ENCODE peak calls at places on chromosomes 1 and 21, in nine cellular contexts. T, H, M, U, W, S, Y, B and C are unnamed samples.
A peak's percentile ranks its signal among the peaks of the same experiment; 100 is the strongest.

GRCh38 chr1:117565083-117565556 is 40.7 kb upstream of the TENT5C start:
- DNase-seq in T (no peak), S (no peak), U (no peak), M (no peak), W (no peak), Y (no peak), H (no peak), B (no peak), C (peak; percentile 29)

GRCh38 chr1:30639881-30640452 is 83.4 kb downstream of the MATN1 start:
- DNase-seq in U (no peak), B (peak; percentile 38), W (no peak), M (no peak), H (no peak), T (no peak), S (no peak), Y (no peak), C (no peak)

GRCh38 chr1:48492392-48492791 is 20.4 kb upstream of the SPATA6 start:
- DNase-seq in W (no peak), Y (no peak), S (peak; percentile 24), T (no peak), H (no peak), B (no peak), M (no peak), U (no peak), C (no peak)

GRCh38 chr1:30830537-30830936 is 73.0 kb upstream of the LAPTM5 start:
- DNase-seq in Y (no peak), W (no peak), M (no peak), H (no peak), T (no peak), S (no peak), B (no peak), U (no peak), C (no peak)

GRCh38 chr1:186082235-186082937 is 292.7 kb downstream of the TPR start:
- DNase-seq in T (peak; percentile 77), U (peak; percentile 84), W (no peak), Y (peak; percentile 35), H (peak; percentile 27), S (peak; percentile 86), M (peak; percentile 93), B (peak; percentile 87), C (no peak)

GRCh38 chr21:45377866-45378257 is 27.1 kb upstream of the COL18A1 start:
- DNase-seq in B (peak; percentile 15), S (no peak), M (no peak), U (no peak), T (no peak), W (no peak), Y (no peak), H (no peak), C (no peak)

GRCh38 chr1:9840176-9840575 is 16.4 kb upstream of the CLSTN1 start:
- DNase-seq in T (no peak), S (no peak), W (no peak), Y (no peak), U (no peak), M (no peak), B (no peak), H (no peak), C (peak; percentile 87)

GRCh38 chr1:178055779-178056471 is 38.0 kb upstream of the RASAL2 start:
- DNase-seq in B (no peak), W (no peak), S (peak; percentile 34), Y (peak; percentile 37), T (no peak), H (no peak), M (no peak), U (no peak), C (no peak)

GRCh38 chr1:184752656-184753055 is 2.0 kb downstream of the EDEM3 start:
- DNase-seq in T (no peak), S (no peak), M (no peak), W (no peak), H (no peak), Y (no peak), B (no peak), U (no peak), C (no peak)

GRCh38 chr21:26473471-26473870 is 99.6 kb downstream of the CYYR1 start:
- DNase-seq in Y (no peak), S (no peak), U (no peak), H (no peak), B (no peak), T (no peak), M (no peak), W (no peak), C (no peak)

GRCh38 chr1:179779645-179780272 is 36.7 kb downstream of the FAM163A start:
- DNase-seq in U (no peak), M (no peak), Y (no peak), W (no peak), T (no peak), S (peak; percentile 74), H (peak; percentile 56), B (no peak), C (no peak)

GRCh38 chr1:59076612-59077011 is 220.3 kb upstream of the FGGY start:
- DNase-seq in Y (no peak), B (no peak), T (no peak), W (no peak), M (no peak), U (no peak), H (no peak), S (peak; percentile 42), C (no peak)

GRCh38 chr1:165434264-165434663 is 10.7 kb downstream of the RXRG start:
- DNase-seq in Y (no peak), W (no peak), B (no peak), T (no peak), H (no peak), U (no peak), S (no peak), M (no peak), C (peak; percentile 20)

GRCh38 chr21:32717851-32718316 is 9.9 kb downstream of the SYNJ1 start:
- DNase-seq in W (no peak), U (peak; percentile 63), T (no peak), H (no peak), B (no peak), M (no peak), Y (no peak), S (peak; percentile 8), C (no peak)

GRCh38 chr1:218164111-218164929 is 120.8 kb upstream of the RRP15 start:
- DNase-seq in W (no peak), H (peak; percentile 19), M (no peak), B (peak; percentile 65), S (peak; percentile 38), U (no peak), T (peak; percentile 55), Y (no peak), C (no peak)

GRCh38 chr1:33709780-33710713 is 153.8 kb upstream of the HMGB4 start:
- DNase-seq in T (no peak), W (no peak), Y (no peak), S (no peak), B (no peak), M (peak; percentile 37), H (no peak), U (no peak), C (peak; percentile 40)

GRCh38 chr1:166950156-166950555 is 25.2 kb downstream of the ILDR2 start:
- DNase-seq in W (no peak), S (no peak), M (peak; percentile 88), Y (no peak), U (no peak), H (no peak), B (no peak), T (no peak), C (no peak)

GRCh38 chr21:34530264-34530663 is 18.3 kb upstream of the KCNE1 start:
- DNase-seq in B (no peak), U (no peak), S (peak; percentile 69), W (no peak), M (no peak), T (no peak), Y (no peak), H (no peak), C (no peak)

GRCh38 chr1:41350055-41350378 is 11.2 kb upstream of the FOXO6 start:
- DNase-seq in S (no peak), T (no peak), Y (no peak), U (no peak), B (no peak), W (no peak), M (no peak), H (no peak), C (no peak)

GRCh38 chr1:164092603-164093353 is 466.2 kb upstream of the PBX1 start:
- DNase-seq in M (no peak), Y (no peak), U (no peak), S (peak; percentile 27), H (no peak), T (no peak), B (no peak), W (no peak), C (no peak)

GRCh38 chr1:207404849-207405525 is 49.1 kb upstream of the CR2 start:
- DNase-seq in M (no peak), T (no peak), W (no peak), U (peak; percentile 24), H (no peak), B (no peak), S (peak; percentile 83), Y (peak; percentile 65), C (no peak)

GRCh38 chr21:39030127-39030884 is 152.9 kb downstream of the PSMG1 start:
- DNase-seq in U (no peak), Y (no peak), S (no peak), T (no peak), W (no peak), B (no peak), M (no peak), H (no peak), C (no peak)

DNA sequence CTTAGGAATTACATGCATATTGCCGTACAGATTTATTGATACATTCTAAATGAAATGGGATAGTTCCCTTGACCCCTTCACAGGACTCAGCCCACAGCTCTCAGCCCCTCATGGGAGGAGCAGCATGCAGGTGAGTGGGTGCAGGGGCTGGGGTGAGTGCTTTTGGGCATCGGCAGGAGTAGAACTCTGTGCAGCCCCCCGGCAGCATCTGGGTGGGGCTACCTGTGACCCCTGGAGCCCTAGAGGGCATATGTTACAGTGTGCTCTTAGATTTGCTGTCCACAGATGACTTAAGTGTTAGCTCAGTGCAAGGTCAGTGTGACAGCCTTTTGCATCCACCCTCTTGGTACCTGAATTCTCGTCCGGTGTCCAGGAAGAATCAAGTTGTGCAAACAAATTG is 120.3 kb downstream of the GALNT2 start:
- DNase-seq in U (no peak), M (no peak), H (no peak), W (no peak), S (no peak), T (no peak), B (no peak), Y (no peak), C (no peak)
- TF ChIP-seq CTCF in U (no peak), M (no peak), H (no peak), W (no peak), S (no peak), T (no peak), B (no peak), Y (no peak), C (no peak)

GRCh38 chr1:21229246-21230000 is 52.7 kb upstream of the EIF4G3 start:
- DNase-seq in Y (no peak), B (no peak), W (no peak), M (no peak), U (no peak), T (no peak), S (peak; percentile 69), H (no peak), C (no peak)
- H3K27ac ChIP-seq in Y (no peak overlapping the region), B (no peak overlapping the region), W (no peak overlapping the region), M (no peak overlapping the region), U (no peak overlapping the region), T (no peak overlapping the region), S (no peak overlapping the region), H (no peak overlapping the region), C (no peak overlapping the region)

GRCh38 chr1:64961923-64962322 is 4.4 kb downstream of the JAK1 start:
- DNase-seq in Y (no peak), W (no peak), H (no peak), T (no peak), B (no peak), S (no peak), U (no peak), M (no peak), C (no peak)
- TF ChIP-seq CTCF in Y (no peak), W (no peak), H (no peak), T (no peak), B (no peak), S (no peak), U (no peak), M (no peak), C (no peak)

GRCh38 chr1:212629450-212630158 is 21.0 kb downstream of the ATF3 start:
- DNase-seq in T (no peak), S (no peak), M (no peak), B (no peak), W (no peak), H (no peak), Y (no peak), U (no peak), C (no peak)
- H3K27ac ChIP-seq in T (no peak overlapping the region), S (no peak overlapping the region), M (no peak overlapping the region), B (no peak overlapping the region), W (no peak overlapping the region), H (no peak overlapping the region), Y (no peak overlapping the region), U (no peak overlapping the region), C (no peak overlapping the region)